ENCODE peak calls at places on chromosomes 5 and 9, in nine cellular contexts. One of them, this sample, is unnamed.

GRCh38 chr5:111299067-111299481 is 74.9 kb downstream of the CAMK4 start:
- DNase-seq in EH: no peak
- DNase-seq in GM13976: no peak
- DNase-seq in chondrocyte: no peak
- DNase-seq in WTC11: no peak
- DNase-seq in GM03348: no peak
- DNase-seq in HT-29: no peak
- DNase-seq in fibroblast of mammary gland: peak
- DNase-seq in OCI-LY7: peak
- DNase-seq in this sample: no peak

GRCh38 chr5:135039526-135040296 is 5.7 kb upstream of the PITX1 start:
- DNase-seq in WTC11: peak
- DNase-seq in EH: no peak
- DNase-seq in OCI-LY7: no peak
- DNase-seq in GM03348: peak
- DNase-seq in HT-29: no peak
- DNase-seq in GM13976: no peak
- DNase-seq in fibroblast of mammary gland: no peak
- DNase-seq in chondrocyte: peak
- DNase-seq in this sample: peak

GRCh38 chr5:129271309-129271708 is 176.8 kb downstream of the ISOC1 start:
- DNase-seq in fibroblast of mammary gland: peak
- DNase-seq in chondrocyte: no peak
- DNase-seq in HT-29: peak
- DNase-seq in GM13976: peak
- DNase-seq in GM03348: peak
- DNase-seq in WTC11: peak
- DNase-seq in OCI-LY7: peak
- DNase-seq in EH: no peak
- DNase-seq in this sample: peak

GRCh38 chr9:22159590-22159989 is 150.5 kb upstream of the CDKN2B start:
- DNase-seq in GM03348: no peak
- DNase-seq in HT-29: no peak
- DNase-seq in fibroblast of mammary gland: no peak
- DNase-seq in WTC11: no peak
- DNase-seq in OCI-LY7: no peak
- DNase-seq in chondrocyte: no peak
- DNase-seq in EH: no peak
- DNase-seq in GM13976: no peak
- DNase-seq in this sample: no peak

GRCh38 chr9:16126042-16126441 is 573.2 kb downstream of the CCDC171 start:
- DNase-seq in HT-29: no peak
- DNase-seq in GM13976: no peak
- DNase-seq in WTC11: no peak
- DNase-seq in EH: peak
- DNase-seq in GM03348: no peak
- DNase-seq in chondrocyte: no peak
- DNase-seq in OCI-LY7: no peak
- DNase-seq in fibroblast of mammary gland: no peak
- DNase-seq in this sample: no peak

GRCh38 chr5:32851774-32852173 is 140.7 kb downstream of the NPR3 start:
- DNase-seq in chondrocyte: no peak
- DNase-seq in HT-29: no peak
- DNase-seq in EH: no peak
- DNase-seq in WTC11: no peak
- DNase-seq in GM03348: no peak
- DNase-seq in OCI-LY7: no peak
- DNase-seq in GM13976: no peak
- DNase-seq in fibroblast of mammary gland: no peak
- DNase-seq in this sample: no peak

GRCh38 chr5:134595458-134595838 is 37.2 kb downstream of the SAR1B start:
- DNase-seq in fibroblast of mammary gland: no peak
- DNase-seq in GM13976: no peak
- DNase-seq in chondrocyte: peak
- DNase-seq in EH: no peak
- DNase-seq in WTC11: no peak
- DNase-seq in OCI-LY7: no peak
- DNase-seq in HT-29: no peak
- DNase-seq in GM03348: no peak
- DNase-seq in this sample: no peak

GRCh38 chr5:77266291-77266690 is 55.8 kb downstream of the PDE8B start:
- DNase-seq in GM13976: no peak
- DNase-seq in EH: peak
- DNase-seq in chondrocyte: no peak
- DNase-seq in HT-29: no peak
- DNase-seq in WTC11: no peak
- DNase-seq in OCI-LY7: no peak
- DNase-seq in fibroblast of mammary gland: peak
- DNase-seq in GM03348: peak
- DNase-seq in this sample: peak

GRCh38 chr9:133849076-133849670 is 111.0 kb upstream of the SARDH start:
- DNase-seq in chondrocyte: no peak
- DNase-seq in fibroblast of mammary gland: no peak
- DNase-seq in WTC11: no peak
- DNase-seq in GM03348: no peak
- DNase-seq in OCI-LY7: no peak
- DNase-seq in EH: no peak
- DNase-seq in HT-29: no peak
- DNase-seq in GM13976: no peak
- DNase-seq in this sample: no peak

GRCh38 chr5:14305045-14305444 is 161.9 kb downstream of the TRIO start:
- DNase-seq in EH: peak
- DNase-seq in GM13976: no peak
- DNase-seq in HT-29: peak
- DNase-seq in GM03348: peak
- DNase-seq in OCI-LY7: no peak
- DNase-seq in fibroblast of mammary gland: peak
- DNase-seq in chondrocyte: no peak
- DNase-seq in WTC11: no peak
- DNase-seq in this sample: peak

GRCh38 chr5:41182666-41183065 is 30.7 kb downstream of the C6 start:
- DNase-seq in WTC11: no peak
- DNase-seq in OCI-LY7: no peak
- DNase-seq in EH: no peak
- DNase-seq in HT-29: peak
- DNase-seq in GM03348: no peak
- DNase-seq in GM13976: no peak
- DNase-seq in fibroblast of mammary gland: no peak
- DNase-seq in chondrocyte: no peak
- DNase-seq in this sample: no peak

GRCh38 chr9:95725045-95725444 is 150.4 kb upstream of the ERCC6L2 start:
- DNase-seq in GM03348: no peak
- DNase-seq in fibroblast of mammary gland: no peak
- DNase-seq in EH: no peak
- DNase-seq in chondrocyte: no peak
- DNase-seq in GM13976: no peak
- DNase-seq in OCI-LY7: no peak
- DNase-seq in HT-29: no peak
- DNase-seq in WTC11: no peak
- DNase-seq in this sample: no peak

GRCh38 chr5:2704111-2704510 is 47.4 kb downstream of the IRX2 start:
- DNase-seq in chondrocyte: no peak
- DNase-seq in GM03348: no peak
- DNase-seq in GM13976: no peak
- DNase-seq in OCI-LY7: no peak
- DNase-seq in WTC11: no peak
- DNase-seq in fibroblast of mammary gland: no peak
- DNase-seq in HT-29: no peak
- DNase-seq in EH: no peak
- DNase-seq in this sample: no peak

GRCh38 chr9:136093995-136094881 is 851 bp downstream of the NACC2 start:
- DNase-seq in GM03348: peak
- DNase-seq in WTC11: no peak
- DNase-seq in chondrocyte: no peak
- DNase-seq in OCI-LY7: no peak
- DNase-seq in fibroblast of mammary gland: peak
- DNase-seq in HT-29: peak
- DNase-seq in GM13976: no peak
- DNase-seq in EH: peak
- DNase-seq in this sample: peak

GRCh38 chr9:14692536-14692917 is 705 bp downstream of the ZDHHC21 start:
- DNase-seq in GM03348: no peak
- DNase-seq in HT-29: peak
- DNase-seq in EH: peak
- DNase-seq in OCI-LY7: peak
- DNase-seq in GM13976: no peak
- DNase-seq in fibroblast of mammary gland: no peak
- DNase-seq in WTC11: no peak
- DNase-seq in chondrocyte: no peak
- DNase-seq in this sample: peak

GRCh38 chr5:13278148-13278547 is 666.3 kb downstream of the DNAH5 start:
- DNase-seq in GM03348: no peak
- DNase-seq in HT-29: peak
- DNase-seq in GM13976: no peak
- DNase-seq in chondrocyte: no peak
- DNase-seq in EH: no peak
- DNase-seq in fibroblast of mammary gland: no peak
- DNase-seq in OCI-LY7: peak
- DNase-seq in WTC11: no peak
- DNase-seq in this sample: no peak

GRCh38 chr5:9903806-9904205 is 273.7 kb upstream of the TAS2R1 start:
- DNase-seq in OCI-LY7: no peak
- DNase-seq in chondrocyte: no peak
- DNase-seq in HT-29: no peak
- DNase-seq in fibroblast of mammary gland: peak
- DNase-seq in WTC11: no peak
- DNase-seq in GM03348: no peak
- DNase-seq in EH: peak
- DNase-seq in GM13976: no peak
- DNase-seq in this sample: no peak

GRCh38 chr9:29311221-29311620 is 1737.9 kb upstream of the C9orf72 start:
- DNase-seq in fibroblast of mammary gland: no peak
- DNase-seq in GM03348: no peak
- DNase-seq in chondrocyte: no peak
- DNase-seq in WTC11: no peak
- DNase-seq in HT-29: no peak
- DNase-seq in OCI-LY7: no peak
- DNase-seq in GM13976: no peak
- DNase-seq in EH: no peak
- DNase-seq in this sample: no peak

GRCh38 chr5:113510836-113511451 is 2.5 kb upstream of the YTHDC2 start:
- DNase-seq in fibroblast of mammary gland: peak
- DNase-seq in chondrocyte: no peak
- DNase-seq in HT-29: peak
- DNase-seq in GM13976: peak
- DNase-seq in WTC11: no peak
- DNase-seq in GM03348: peak
- DNase-seq in OCI-LY7: peak
- DNase-seq in EH: peak
- DNase-seq in this sample: peak

GRCh38 chr9:133686642-133687575 is 50.7 kb downstream of the DBH start:
- DNase-seq in chondrocyte: peak
- DNase-seq in HT-29: no peak
- DNase-seq in OCI-LY7: no peak
- DNase-seq in fibroblast of mammary gland: no peak
- DNase-seq in WTC11: no peak
- DNase-seq in GM13976: no peak
- DNase-seq in EH: no peak
- DNase-seq in GM03348: no peak
- DNase-seq in this sample: no peak

This sample was measured in foreskin fibroblast.